ENCODE peak calls at places on chromosomes 5 and 9, in ten cellular contexts. D is GM12892, E is pancreas, N is PC-3, I is A172, Y is fibroblast of pulmonary artery, O is nucleus accumbens, F is neuronal stem cell, H is AG09319, Z is RWPE1. W is an unnamed sample.

GRCh38 chr9:124210697-124211096 is 47.1 kb upstream of the NEK6 start:
- DNase-seq in D (no peak), E (no peak), N (peak; percentile 60), I (no peak), Y (no peak), O (no peak), F (no peak), H (no peak), Z (peak; percentile 51), W (no peak)

GRCh38 chr5:58080573-58080972 is 379.3 kb downstream of the PLK2 start:
- DNase-seq in D (no peak), E (no peak), N (peak; percentile 71), I (peak; percentile 10), Y (peak; percentile 56), O (no peak), F (no peak), H (no peak), Z (peak; percentile 37), W (no peak)

GRCh38 chr9:99264070-99264469 is 42.0 kb downstream of the SEC61B start:
- DNase-seq in D (no peak), E (no peak), N (peak; percentile 28), I (peak; percentile 43), Y (peak; percentile 12), O (no peak), F (no peak), H (no peak), Z (no peak), W (no peak)

GRCh38 chr5:92378961-92379611 is 996.0 kb upstream of the ARRDC3 start:
- DNase-seq in D (no peak), E (no peak), N (peak; percentile 9), I (no peak), Y (peak; percentile 39), O (no peak), F (no peak), H (no peak), Z (no peak), W (no peak)

GRCh38 chr9:132892383-132892782 is 13.7 kb downstream of the SPACA9 start:
- DNase-seq in D (no peak), E (no peak), N (no peak), I (no peak), Y (no peak), O (no peak), F (no peak), H (no peak), Z (no peak), W (no peak)

GRCh38 chr5:1204693-1205242 is 3.4 kb downstream of the SLC6A19 start:
- DNase-seq in D (no peak), E (no peak), N (peak; percentile 44), I (peak; percentile 22), Y (peak; percentile 31), O (no peak), F (peak; percentile 14), H (no peak), Z (no peak), W (no peak)

GRCh38 chr5:134833340-134834032 is 12.3 kb upstream of the C5orf24 start:
- DNase-seq in D (no peak), E (no peak), N (no peak), I (no peak), Y (peak; percentile 40), O (no peak), F (no peak), H (no peak), Z (no peak), W (no peak)

GRCh38 chr9:116333254-116333653 is 179.7 kb downstream of the PAPPA start:
- DNase-seq in D (no peak), E (no peak), N (no peak), I (no peak), Y (no peak), O (no peak), F (no peak), H (no peak), Z (no peak), W (no peak)

GRCh38 chr5:113371788-113372196 is 63.0 kb downstream of the TSSK1B start:
- DNase-seq in D (no peak), E (no peak), N (peak; percentile 15), I (peak; percentile 7), Y (peak; percentile 64), O (no peak), F (no peak), H (no peak), Z (no peak), W (no peak)

GRCh38 chr9:109812818-109813281 is 32.9 kb downstream of the PALM2AKAP2 start:
- DNase-seq in D (no peak), E (no peak), N (no peak), I (peak; percentile 64), Y (no peak), O (no peak), F (no peak), H (peak; percentile 77), Z (no peak), W (no peak)

W was measured in SIG-M5.